ENCODE peak calls at places on chromosomes 16 and 17, in nine cellular contexts. M is lung, Y is ascending aorta, V is astrocyte of the spinal cord, P is mammary epithelial cell, S is brain microvascular endothelial cell, F is transverse colon, L is PC-3, T is SK-N-SH. R is an unnamed sample.

GRCh38 chr17:2964831-2965230 is 98.6 kb downstream of the OR1D5 start:
- DNase-seq in M (no peak), Y (no peak), V (no peak), P (no peak), S (no peak), F (no peak), L (no peak), T (no peak), R (no peak)

GRCh38 chr17:57641761-57642160 is 103.3 kb downstream of the CCDC182 start:
- DNase-seq in M (no peak), Y (no peak), V (no peak), P (no peak), S (no peak), F (no peak), L (no peak), T (no peak), R (no peak)

GRCh38 chr16:87956771-87957279 is 5.6 kb downstream of the BANP start:
- DNase-seq in M (no peak), Y (no peak), V (peak), P (no peak), S (peak), F (no peak), L (no peak), T (no peak), R (no peak)

GRCh38 chr17:10135539-10136257 is 62.7 kb downstream of the GAS7 start:
- DNase-seq in M (peak), Y (no peak), V (peak), P (no peak), S (no peak), F (peak), L (no peak), T (no peak), R (no peak)

GRCh38 chr17:74417178-74418045 is 14.5 kb upstream of the GPRC5C start:
- DNase-seq in M (no peak), Y (no peak), V (no peak), P (peak), S (peak), F (peak), L (peak), T (no peak), R (no peak)

GRCh38 chr16:785563-786535 is 2.3 kb downstream of the RPUSD1 start:
- DNase-seq in M (peak), Y (no peak), V (peak), P (no peak), S (peak), F (peak), L (peak), T (peak), R (no peak)

GRCh38 chr17:34671191-34671590 is 91.8 kb downstream of the TMEM132E start:
- DNase-seq in M (no peak), Y (no peak), V (no peak), P (no peak), S (no peak), F (no peak), L (no peak), T (no peak), R (no peak)

GRCh38 chr17:79365361-79365760 is 245.5 kb downstream of the RBFOX3 start:
- DNase-seq in M (no peak), Y (no peak), V (no peak), P (no peak), S (no peak), F (no peak), L (no peak), T (no peak), R (no peak)

GRCh38 chr17:47315451-47316266 is 8.1 kb upstream of the EFCAB13 start:
- DNase-seq in M (no peak), Y (no peak), V (peak), P (peak), S (peak), F (peak), L (peak), T (peak), R (peak)

GRCh38 chr17:35841505-35841904 is 27.2 kb downstream of the HEATR9 start:
- DNase-seq in M (no peak), Y (no peak), V (peak), P (no peak), S (peak), F (no peak), L (no peak), T (no peak), R (no peak)

GRCh38 chr16:88380619-88381018 is 2.1 kb upstream of the ZNF469 start:
- DNase-seq in M (no peak), Y (no peak), V (no peak), P (no peak), S (no peak), F (no peak), L (no peak), T (no peak), R (no peak)

GRCh38 chr17:75811174-75811573 is 26.6 kb downstream of the UNK start:
- DNase-seq in M (no peak), Y (no peak), V (no peak), P (no peak), S (no peak), F (no peak), L (no peak), T (no peak), R (no peak)

GRCh38 chr16:66357523-66357928 is 9.0 kb upstream of the CDH5 start:
- DNase-seq in M (peak), Y (no peak), V (peak), P (peak), S (peak), F (peak), L (peak), T (peak), R (peak)

GRCh38 chr16:9062301-9062700 is 29.1 kb upstream of the HAPSTR1 start:
- DNase-seq in M (no peak), Y (no peak), V (no peak), P (no peak), S (no peak), F (no peak), L (no peak), T (no peak), R (no peak)

GRCh38 chr16:82629441-82630027 is 2.8 kb downstream of the CDH13 start:
- DNase-seq in M (no peak), Y (no peak), V (peak), P (peak), S (peak), F (no peak), L (peak), T (no peak), R (no peak)

GRCh38 chr17:47732399-47733046 is 513 bp upstream of the TBX21 start:
- DNase-seq in M (no peak), Y (no peak), V (no peak), P (no peak), S (no peak), F (no peak), L (no peak), T (peak), R (no peak)

GRCh38 chr16:85348921-85349334 is 236.7 kb upstream of the CIBAR2 start:
- DNase-seq in M (no peak), Y (no peak), V (no peak), P (no peak), S (no peak), F (no peak), L (no peak), T (peak), R (no peak)

GRCh38 chr17:28792877-28793666 is 49.3 kb downstream of the TRAF4 start:
- DNase-seq in M (no peak), Y (no peak), V (no peak), P (no peak), S (no peak), F (no peak), L (peak), T (no peak), R (no peak)

GRCh38 chr17:67443931-67444597 is 67.0 kb downstream of the PITPNC1 start:
- DNase-seq in M (no peak), Y (no peak), V (peak), P (no peak), S (no peak), F (no peak), L (no peak), T (peak), R (peak)

GRCh38 chr17:58375811-58376210 is 23.8 kb upstream of the SUPT4H1 start:
- DNase-seq in M (no peak), Y (no peak), V (no peak), P (no peak), S (no peak), F (no peak), L (no peak), T (no peak), R (no peak)

GRCh38 chr17:78736526-78737079 is 45.5 kb downstream of the CYTH1 start:
- DNase-seq in M (peak), Y (peak), V (no peak), P (peak), S (no peak), F (peak), L (peak), T (no peak), R (no peak)

GRCh38 chr17:71302721-71303549 is 817.9 kb upstream of the SOX9 start:
- DNase-seq in M (no peak), Y (no peak), V (no peak), P (peak), S (no peak), F (no peak), L (peak), T (no peak), R (no peak)

GRCh38 chr16:30886145-30886544 is 7.7 kb downstream of the BCL7C start:
- DNase-seq in M (no peak), Y (no peak), V (no peak), P (no peak), S (no peak), F (no peak), L (no peak), T (no peak), R (no peak)

GRCh38 chr16:82583415-82583814 is 43.4 kb upstream of the CDH13 start:
- DNase-seq in M (no peak), Y (no peak), V (peak), P (peak), S (no peak), F (no peak), L (no peak), T (no peak), R (no peak)

GRCh38 chr16:48556913-48557351 is 53.0 kb downstream of the N4BP1 start:
- DNase-seq in M (no peak), Y (no peak), V (peak), P (peak), S (peak), F (no peak), L (peak), T (no peak), R (no peak)

GRCh38 chr17:4534928-4535666 is 20.1 kb downstream of the MYBBP1A start:
- DNase-seq in M (no peak), Y (no peak), V (no peak), P (no peak), S (no peak), F (no peak), L (no peak), T (no peak), R (no peak)

GRCh38 chr16:72099377-72099818 is 5.8 kb downstream of the DHX38 start:
- DNase-seq in M (peak), Y (no peak), V (peak), P (peak), S (peak), F (peak), L (peak), T (peak), R (peak)

GRCh38 chr16:1674751-1675664 is 3.1 kb upstream of the JPT2 start:
- DNase-seq in M (no peak), Y (no peak), V (peak), P (peak), S (peak), F (no peak), L (peak), T (no peak), R (peak)

GRCh38 chr16:2039286-2040030 is 8.2 kb downstream of the NTHL1 start:
- DNase-seq in M (peak), Y (no peak), V (peak), P (no peak), S (peak), F (peak), L (peak), T (peak), R (no peak)

GRCh38 chr17:16447676-16448075 is 32.3 kb downstream of the TRPV2 start:
- DNase-seq in M (no peak), Y (no peak), V (no peak), P (no peak), S (no peak), F (no peak), L (no peak), T (no peak), R (no peak)

GRCh38 chr17:45346255-45347015 is 29.6 kb upstream of the MAP3K14 start:
- DNase-seq in M (peak), Y (no peak), V (peak), P (no peak), S (no peak), F (peak), L (no peak), T (no peak), R (no peak)

GRCh38 chr17:61209524-61209923 is 190.1 kb upstream of the TBX2 start:
- DNase-seq in M (no peak), Y (no peak), V (no peak), P (no peak), S (no peak), F (no peak), L (no peak), T (no peak), R (no peak)

GRCh38 chr16:30399435-30400186 is 4.4 kb downstream of the ZNF48 start:
- DNase-seq in M (no peak), Y (no peak), V (no peak), P (no peak), S (no peak), F (no peak), L (peak), T (peak), R (no peak)

GRCh38 chr17:80441133-80441578 is 26.2 kb downstream of the ENDOV start:
- DNase-seq in M (no peak), Y (no peak), V (peak), P (no peak), S (no peak), F (no peak), L (peak), T (peak), R (no peak)

GRCh38 chr17:82619641-82620040 is 28.6 kb downstream of the WDR45B start:
- DNase-seq in M (no peak), Y (no peak), V (no peak), P (no peak), S (no peak), F (no peak), L (no peak), T (no peak), R (no peak)

GRCh38 chr17:31528291-31528874 is 136.9 kb downstream of the RAB11FIP4 start:
- DNase-seq in M (no peak), Y (no peak), V (no peak), P (no peak), S (no peak), F (no peak), L (no peak), T (no peak), R (no peak)

GRCh38 chr17:31523862-31524730 is 132.6 kb downstream of the RAB11FIP4 start:
- DNase-seq in M (no peak), Y (no peak), V (no peak), P (no peak), S (no peak), F (no peak), L (no peak), T (no peak), R (no peak)

GRCh38 chr17:31527606-31528005 is 136.1 kb downstream of the RAB11FIP4 start:
- DNase-seq in M (no peak), Y (no peak), V (peak), P (no peak), S (peak), F (no peak), L (no peak), T (no peak), R (no peak)

GRCh38 chr17:31524926-31525800 is 133.7 kb downstream of the RAB11FIP4 start:
- DNase-seq in M (peak), Y (no peak), V (peak), P (peak), S (peak), F (peak), L (peak), T (peak), R (peak)

GRCh38 chr17:31525801-31526549 is 134.5 kb downstream of the RAB11FIP4 start:
- DNase-seq in M (no peak), Y (no peak), V (no peak), P (no peak), S (no peak), F (no peak), L (peak), T (peak), R (no peak)
- TF ChIP-seq CTCF in M (no peak), Y (no peak), V (peak), P (peak), S (peak), F (no peak), L (peak), T (peak), R (peak)

DNA sequence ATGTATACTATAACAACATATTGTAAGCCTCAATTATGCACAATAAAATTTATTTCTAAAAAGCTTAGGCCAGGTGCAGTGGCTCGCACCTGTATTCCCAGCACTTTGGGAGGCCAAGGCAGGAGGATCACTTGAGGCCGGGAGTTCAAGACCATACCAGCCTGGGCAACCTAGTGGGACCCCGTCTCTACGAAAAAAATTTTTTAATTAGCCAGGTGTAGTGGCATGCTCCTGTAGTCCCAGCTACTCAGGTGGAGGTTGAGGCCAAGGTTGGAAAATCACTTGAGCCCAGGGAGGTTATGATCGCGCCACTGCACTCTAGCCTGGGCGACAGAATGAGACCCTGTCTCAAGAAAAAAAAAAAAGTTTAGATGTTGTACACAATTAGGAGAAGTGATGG is 45.5 kb downstream of the VMP1 start:
- DNase-seq in M (no peak), Y (no peak), V (no peak), P (no peak), S (no peak), F (no peak), L (no peak), T (no peak), R (no peak)
- H3K4me3 ChIP-seq in M (no peak), Y (no peak), V (no peak), P (no peak), S (no peak), F (no peak), L (no peak), T (no peak), R (no peak)

GRCh38 chr16:25689137-25689836 is 2.5 kb upstream of the HS3ST4 start:
- DNase-seq in M (no peak), Y (no peak), V (no peak), P (no peak), S (no peak), F (no peak), L (no peak), T (no peak), R (no peak)

GRCh38 chr16:25691519-25692091 is at the start of gene HS3ST4:
- DNase-seq in M (no peak), Y (no peak), V (no peak), P (no peak), S (no peak), F (no peak), L (no peak), T (peak), R (no peak)

GRCh38 chr16:25692734-25693508 is 1.2 kb downstream of the HS3ST4 start:
- DNase-seq in M (no peak), Y (no peak), V (no peak), P (no peak), S (no peak), F (no peak), L (no peak), T (peak), R (no peak)

GRCh38 chr16:25692307-25692706 is 548 bp downstream of the HS3ST4 start:
- DNase-seq in M (no peak), Y (no peak), V (no peak), P (no peak), S (no peak), F (no peak), L (no peak), T (peak), R (no peak)

DNA sequence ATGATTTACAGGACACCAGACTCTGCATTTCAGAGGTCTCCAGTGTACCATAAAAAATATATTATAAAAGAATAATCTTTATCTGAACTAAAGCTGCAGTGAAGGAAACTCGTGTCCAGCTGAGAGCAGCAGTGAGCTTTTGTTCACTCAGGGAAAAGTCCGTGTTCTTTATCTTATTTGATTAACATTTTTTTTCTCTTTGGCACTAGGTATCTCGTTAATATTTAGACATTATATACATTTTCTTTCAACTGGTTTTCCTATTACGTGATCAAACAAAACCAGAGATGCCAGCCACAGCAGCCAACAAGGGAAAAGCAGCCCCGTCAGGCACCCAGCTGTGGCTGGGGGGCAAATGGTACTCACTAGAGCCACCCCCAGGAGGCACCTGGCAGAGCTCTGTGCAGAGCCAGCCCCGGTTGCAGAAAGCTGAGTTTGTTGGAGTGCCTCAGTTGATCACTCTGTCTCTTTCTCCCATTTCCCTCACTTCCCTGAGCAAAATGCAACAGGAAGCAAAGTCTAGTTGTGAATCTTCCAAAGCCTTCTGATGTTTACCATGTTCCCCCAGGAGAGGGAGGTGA is 1.1 kb upstream of the HS3ST4 start:
- DNase-seq in M (no peak), Y (no peak), V (no peak), P (no peak), S (no peak), F (no peak), L (no peak), T (no peak), R (no peak)
- TF ChIP-seq CTCF in M (no peak), Y (no peak), V (no peak), P (no peak), S (no peak), F (no peak), L (no peak), T (no peak), R (no peak)

DNA sequence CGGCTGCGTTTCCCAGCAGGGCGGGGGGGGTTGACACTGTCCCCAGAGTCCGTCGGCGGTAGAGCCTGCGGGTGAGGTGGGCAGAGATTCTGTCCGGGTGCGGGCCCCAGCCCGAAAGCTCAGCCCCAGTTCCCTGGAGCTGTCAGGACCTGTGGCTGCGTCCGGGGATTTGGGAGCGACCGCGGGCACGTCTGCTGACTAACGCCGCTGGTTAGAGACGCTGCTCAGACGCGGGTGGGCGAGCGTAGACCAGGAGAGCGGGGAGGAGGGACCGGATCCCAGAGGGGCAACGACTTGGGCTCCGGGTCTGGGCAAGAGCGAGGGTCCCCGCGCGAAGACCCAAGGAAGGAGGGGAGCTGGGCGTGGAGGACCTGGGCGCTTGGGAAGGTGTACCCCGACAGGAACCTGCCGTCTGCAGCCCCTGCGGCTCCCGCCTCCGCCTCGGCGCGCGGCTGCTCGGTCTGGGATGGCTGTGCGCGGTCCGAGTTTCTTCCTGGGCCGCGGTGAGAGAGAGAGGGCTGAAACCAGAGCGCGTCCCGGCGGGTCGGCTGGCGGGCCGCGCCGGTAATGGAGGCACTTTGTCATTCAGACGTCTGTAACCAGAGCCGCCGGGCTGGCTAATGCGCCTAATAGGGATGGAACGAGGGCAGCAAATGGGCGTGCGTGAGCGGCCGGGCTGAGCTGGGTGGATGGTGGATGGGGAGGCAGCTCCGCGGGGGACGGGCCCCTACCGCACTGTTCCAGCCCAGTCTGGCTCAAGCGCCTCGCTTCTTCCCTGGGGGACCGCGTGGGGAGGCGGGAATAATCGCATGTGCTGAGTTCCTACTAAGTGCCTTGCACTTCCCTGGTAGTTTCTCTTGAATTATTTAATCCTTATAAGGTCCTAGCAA is 2.3 kb downstream of the NGFR start:
- DNase-seq in M (no peak), Y (peak), V (peak), P (peak), S (no peak), F (peak), L (peak), T (peak), R (no peak)
- H3K4me3 ChIP-seq in M (no peak), Y (peak), V (no peak), P (peak), S (no peak), F (peak), L (peak), T (peak), R (peak)

GRCh38 chr16:27642753-27643152 is 92.8 kb downstream of the KATNIP start:
- DNase-seq in M (no peak), Y (no peak), V (peak), P (peak), S (no peak), F (no peak), L (peak), T (no peak), R (peak)
- TF ChIP-seq CTCF in M (no peak), Y (no peak), V (peak), P (no peak), S (peak), F (peak), L (peak), T (peak), R (no peak)